ENCODE peak calls at places on chromosomes 13 and 19, in eight cellular contexts. P, C, E, X, F, V, H and Q are unnamed samples.

GRCh38 chr13:27370305-27370853 is 54.0 kb upstream of the GTF3A start:
- DNase-seq in P (no peak), C (no peak), E (no peak), X (no peak), F (no peak), V (no peak), H (no peak), Q (no peak)

GRCh38 chr19:13100031-13100588 is 2.5 kb downstream of the LYL1 start:
- DNase-seq in P (peak; percentile 66), C (peak; percentile 57), E (no peak), X (no peak), F (no peak), V (no peak), H (no peak), Q (peak; percentile 83)

GRCh38 chr13:106599875-106600797 is 32.2 kb upstream of the ARGLU1 start:
- DNase-seq in P (no peak), C (no peak), E (no peak), X (peak; percentile 91), F (peak; percentile 89), V (peak; percentile 86), H (no peak), Q (peak; percentile 12)

GRCh38 chr19:35002037-35002535 is 2.0 kb downstream of the GRAMD1A start:
- DNase-seq in P (no peak), C (no peak), E (no peak), X (no peak), F (no peak), V (no peak), H (no peak), Q (no peak)

GRCh38 chr19:12580180-12580694 is 29.0 kb upstream of the ZNF564 start:
- DNase-seq in P (no peak), C (no peak), E (no peak), X (peak; percentile 41), F (peak; percentile 8), V (peak; percentile 11), H (no peak), Q (no peak)

GRCh38 chr13:51777921-51778320 is 26.0 kb downstream of the DHRS12 start:
- DNase-seq in P (no peak), C (no peak), E (no peak), X (no peak), F (no peak), V (no peak), H (no peak), Q (no peak)

GRCh38 chr19:23273022-23273593 is 22.9 kb upstream of the ZNF724 start:
- DNase-seq in P (no peak), C (no peak), E (no peak), X (no peak), F (peak; percentile 22), V (no peak), H (peak; percentile 7), Q (peak; percentile 41)

GRCh38 chr13:33375421-33375820 is 89.9 kb upstream of the STARD13 start:
- DNase-seq in P (no peak), C (no peak), E (no peak), X (no peak), F (no peak), V (no peak), H (no peak), Q (no peak)

GRCh38 chr13:90420683-90421082 is 926.8 kb upstream of the MIR17HG start:
- DNase-seq in P (no peak), C (no peak), E (no peak), X (no peak), F (no peak), V (peak; percentile 16), H (no peak), Q (no peak)

GRCh38 chr19:2164020-2164988 is 571 bp downstream of the DOT1L start:
- DNase-seq in P (peak; percentile 81), C (no peak), E (no peak), X (no peak), F (no peak), V (no peak), H (peak; percentile 33), Q (peak; percentile 54)

GRCh38 chr19:39307822-39308530 is 11.8 kb downstream of the IFNL1 start:
- DNase-seq in P (peak; percentile 56), C (no peak), E (no peak), X (no peak), F (no peak), V (no peak), H (no peak), Q (no peak)

GRCh38 chr13:44759222-44759721 is 183.1 kb upstream of the TSC22D1 start:
- DNase-seq in P (no peak), C (no peak), E (no peak), X (no peak), F (no peak), V (no peak), H (no peak), Q (no peak)

GRCh38 chr13:109427695-109428094 is 358.7 kb downstream of the IRS2 start:
- DNase-seq in P (no peak), C (no peak), E (no peak), X (no peak), F (no peak), V (no peak), H (no peak), Q (no peak)
- TF ChIP-seq CTCF in P (no peak), C (no peak), E (peak; percentile 19), X (no peak), F (no peak), V (no peak), H (no peak), Q (no peak)

GRCh38 chr19:5293607-5294089 is 47.0 kb downstream of the PTPRS start:
- DNase-seq in P (no peak), C (no peak), E (no peak), X (peak; percentile 49), F (peak; percentile 44), V (peak; percentile 41), H (no peak), Q (peak; percentile 28)

GRCh38 chr19:5294403-5295160 is 46.0 kb downstream of the PTPRS start:
- DNase-seq in P (no peak), C (no peak), E (no peak), X (no peak), F (no peak), V (no peak), H (no peak), Q (no peak)

GRCh38 chr19:5292453-5292842 is 48.2 kb downstream of the PTPRS start:
- DNase-seq in P (peak; percentile 79), C (no peak), E (no peak), X (no peak), F (no peak), V (peak; percentile 56), H (no peak), Q (peak; percentile 47)

GRCh38 chr19:5291588-5292193 is 48.9 kb downstream of the PTPRS start:
- DNase-seq in P (no peak), C (no peak), E (no peak), X (no peak), F (no peak), V (no peak), H (no peak), Q (no peak)

DNA sequence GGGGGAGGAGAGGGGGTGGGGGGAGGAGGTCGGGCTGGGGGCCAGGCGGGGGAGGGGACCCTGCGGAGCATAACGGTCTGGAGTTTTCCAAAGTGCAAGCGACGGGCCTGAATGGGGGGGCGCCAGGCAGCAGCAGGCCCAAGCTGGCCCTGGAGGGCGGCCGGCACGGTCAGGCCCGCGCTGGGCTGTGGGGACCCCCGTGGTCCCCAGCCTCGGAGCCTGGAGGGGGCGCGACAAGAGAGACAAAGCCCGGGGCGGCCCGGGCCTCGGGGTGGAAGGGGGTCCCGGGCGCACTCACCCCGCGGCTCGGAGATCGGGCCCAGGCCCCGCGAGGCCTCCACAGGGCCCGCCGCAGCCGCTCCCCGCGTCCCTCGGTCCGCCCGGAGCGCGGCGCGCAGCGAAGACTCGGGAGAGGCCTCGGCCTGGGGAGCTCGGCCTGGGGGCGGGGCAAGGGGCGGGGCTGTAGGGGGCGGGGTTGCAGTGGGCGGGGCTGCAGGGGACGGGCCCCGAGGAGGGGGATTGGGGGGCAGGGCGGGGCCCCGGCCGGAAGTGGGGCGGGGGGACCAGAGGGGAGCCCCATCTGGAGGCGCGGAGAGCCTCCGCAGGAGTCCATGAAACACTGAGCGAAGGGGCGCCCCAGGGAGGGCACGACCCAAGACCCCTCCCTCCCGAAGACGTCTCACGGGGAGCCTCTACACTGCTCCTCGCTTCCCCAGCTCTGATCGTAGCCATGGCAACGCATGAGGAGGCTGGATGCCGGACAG is 47.6 kb downstream of the PTPRS start:
- DNase-seq in P (peak; percentile 84), C (peak; percentile 43), E (no peak), X (peak; percentile 74), F (peak; percentile 68), V (peak; percentile 75), H (no peak), Q (peak; percentile 55)
- TF ChIP-seq CTCF in P (no peak), C (no peak), E (no peak), X (no peak), F (no peak), V (no peak), H (no peak), Q (no peak)

GRCh38 chr19:18875726-18876125 is 20.2 kb downstream of the CERS1 start:
- DNase-seq in P (no peak), C (no peak), E (no peak), X (no peak), F (no peak), V (no peak), H (no peak), Q (no peak)
- TF ChIP-seq CTCF in P (no peak), C (no peak), E (no peak), X (no peak), F (no peak), V (no peak), H (no peak), Q (no peak)

DNA sequence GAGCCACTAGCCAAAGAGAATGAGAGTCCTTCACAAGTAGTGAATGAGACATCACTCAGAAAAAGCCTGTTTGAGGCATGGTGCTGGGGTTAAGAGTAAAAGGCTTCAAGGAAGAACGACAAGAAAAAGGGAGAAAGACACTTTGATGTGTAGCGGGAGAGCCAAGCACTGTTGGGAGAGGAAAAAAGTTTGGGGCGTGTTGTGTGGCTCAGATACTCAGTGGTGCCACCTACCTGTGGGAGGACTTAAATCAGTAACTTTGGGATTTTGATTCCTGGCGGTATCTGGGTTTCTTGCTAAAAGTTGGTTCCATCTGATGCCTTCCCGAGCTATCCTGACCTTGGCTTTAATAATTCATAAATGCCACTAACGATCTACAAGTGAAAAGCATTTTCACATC is 12.3 kb downstream of the ELSPBP1 start:
- DNase-seq in P (no peak), C (no peak), E (no peak), X (no peak), F (no peak), V (no peak), H (no peak), Q (peak; percentile 23)
- TF ChIP-seq CTCF in P (no peak), C (no peak), E (no peak), X (no peak), F (peak; percentile 8), V (peak; percentile 8), H (peak; percentile 54), Q (peak; percentile 16)

GRCh38 chr13:95741584-95742563 is 64.9 kb downstream of the DNAJC3 start:
- DNase-seq in P (no peak), C (no peak), E (no peak), X (no peak), F (no peak), V (no peak), H (peak; percentile 21), Q (no peak)

GRCh38 chr13:95749545-95749944 is 72.6 kb downstream of the DNAJC3 start:
- DNase-seq in P (no peak), C (no peak), E (no peak), X (no peak), F (no peak), V (no peak), H (peak; percentile 77), Q (no peak)

GRCh38 chr13:95745289-95745688 is 68.3 kb downstream of the DNAJC3 start:
- DNase-seq in P (no peak), C (no peak), E (no peak), X (no peak), F (no peak), V (no peak), H (no peak), Q (no peak)

GRCh38 chr13:95743192-95743591 is 66.3 kb downstream of the DNAJC3 start:
- DNase-seq in P (no peak), C (no peak), E (no peak), X (no peak), F (no peak), V (no peak), H (no peak), Q (no peak)

GRCh38 chr13:95745752-95746151 is 68.8 kb downstream of the DNAJC3 start:
- DNase-seq in P (no peak), C (no peak), E (no peak), X (peak; percentile 11), F (no peak), V (peak; percentile 7), H (no peak), Q (no peak)
- TF ChIP-seq CTCF in P (no peak), C (no peak), E (no peak), X (peak; percentile 10), F (peak; percentile 28), V (peak; percentile 16), H (no peak), Q (no peak)